ENCODE peak calls at places on chromosome 20, in eight cellular contexts. One of them, this sample, is unnamed.

GRCh38 chr20:11394145-11394833 is 523.4 kb upstream of the BTBD3 start:
- DNase-seq in RWPE1: no peak
- DNase-seq in CD8-positive, alpha-beta memory T cell: no peak
- DNase-seq in stimulated activated CD8-positive, alpha-beta memory T cell treated with anti-CD3 and anti-CD28 coated beads, Interleukin-2, amount 100 ng/mL, for 1 hour: no peak
- DNase-seq in activated effector memory CD4-positive, alpha-beta T cell treated with anti-CD3 and anti-CD28 coated beads, Interleukin-2, amount 50 U/mL, for 16 hours: no peak
- DNase-seq in HS-27A: peak
- DNase-seq in caudate nucleus: no peak
- DNase-seq in activated CD4-positive, alpha-beta T cell treated with anti-CD3 and anti-CD28 coated beads, Interleukin-2, amount 50 U/mL, for 24 hours: no peak
- DNase-seq in this sample: peak

GRCh38 chr20:54197621-54198604 is 10.0 kb upstream of the PFDN4 start:
- DNase-seq in activated CD4-positive, alpha-beta T cell treated with anti-CD3 and anti-CD28 coated beads, Interleukin-2, amount 50 U/mL, for 24 hours: no peak
- DNase-seq in activated effector memory CD4-positive, alpha-beta T cell treated with anti-CD3 and anti-CD28 coated beads, Interleukin-2, amount 50 U/mL, for 16 hours: no peak
- DNase-seq in caudate nucleus: no peak
- DNase-seq in RWPE1: peak
- DNase-seq in stimulated activated CD8-positive, alpha-beta memory T cell treated with anti-CD3 and anti-CD28 coated beads, Interleukin-2, amount 100 ng/mL, for 1 hour: no peak
- DNase-seq in CD8-positive, alpha-beta memory T cell: no peak
- DNase-seq in HS-27A: no peak
- DNase-seq in this sample: peak

GRCh38 chr20:51767018-51767866 is 948 bp downstream of the ATP9A start:
- DNase-seq in CD8-positive, alpha-beta memory T cell: peak
- DNase-seq in activated CD4-positive, alpha-beta T cell treated with anti-CD3 and anti-CD28 coated beads, Interleukin-2, amount 50 U/mL, for 24 hours: no peak
- DNase-seq in HS-27A: no peak
- DNase-seq in RWPE1: peak
- DNase-seq in activated effector memory CD4-positive, alpha-beta T cell treated with anti-CD3 and anti-CD28 coated beads, Interleukin-2, amount 50 U/mL, for 16 hours: peak
- DNase-seq in stimulated activated CD8-positive, alpha-beta memory T cell treated with anti-CD3 and anti-CD28 coated beads, Interleukin-2, amount 100 ng/mL, for 1 hour: peak
- DNase-seq in caudate nucleus: peak
- DNase-seq in this sample: peak

GRCh38 chr20:58245931-58246330 is 17.5 kb upstream of the ANKRD60 start:
- DNase-seq in caudate nucleus: no peak
- DNase-seq in HS-27A: no peak
- DNase-seq in activated effector memory CD4-positive, alpha-beta T cell treated with anti-CD3 and anti-CD28 coated beads, Interleukin-2, amount 50 U/mL, for 16 hours: no peak
- DNase-seq in CD8-positive, alpha-beta memory T cell: no peak
- DNase-seq in activated CD4-positive, alpha-beta T cell treated with anti-CD3 and anti-CD28 coated beads, Interleukin-2, amount 50 U/mL, for 24 hours: no peak
- DNase-seq in RWPE1: no peak
- DNase-seq in stimulated activated CD8-positive, alpha-beta memory T cell treated with anti-CD3 and anti-CD28 coated beads, Interleukin-2, amount 100 ng/mL, for 1 hour: no peak
- DNase-seq in this sample: no peak

GRCh38 chr20:19718880-19719279 is 39.2 kb upstream of the RIN2 start:
- DNase-seq in stimulated activated CD8-positive, alpha-beta memory T cell treated with anti-CD3 and anti-CD28 coated beads, Interleukin-2, amount 100 ng/mL, for 1 hour: no peak
- DNase-seq in CD8-positive, alpha-beta memory T cell: no peak
- DNase-seq in activated CD4-positive, alpha-beta T cell treated with anti-CD3 and anti-CD28 coated beads, Interleukin-2, amount 50 U/mL, for 24 hours: no peak
- DNase-seq in HS-27A: no peak
- DNase-seq in RWPE1: no peak
- DNase-seq in caudate nucleus: no peak
- DNase-seq in activated effector memory CD4-positive, alpha-beta T cell treated with anti-CD3 and anti-CD28 coated beads, Interleukin-2, amount 50 U/mL, for 16 hours: no peak
- DNase-seq in this sample: no peak

GRCh38 chr20:8148501-8148900 is 16.4 kb downstream of the PLCB1 start:
- DNase-seq in CD8-positive, alpha-beta memory T cell: no peak
- DNase-seq in RWPE1: no peak
- DNase-seq in stimulated activated CD8-positive, alpha-beta memory T cell treated with anti-CD3 and anti-CD28 coated beads, Interleukin-2, amount 100 ng/mL, for 1 hour: no peak
- DNase-seq in activated effector memory CD4-positive, alpha-beta T cell treated with anti-CD3 and anti-CD28 coated beads, Interleukin-2, amount 50 U/mL, for 16 hours: no peak
- DNase-seq in HS-27A: no peak
- DNase-seq in caudate nucleus: no peak
- DNase-seq in activated CD4-positive, alpha-beta T cell treated with anti-CD3 and anti-CD28 coated beads, Interleukin-2, amount 50 U/mL, for 24 hours: no peak
- DNase-seq in this sample: no peak

GRCh38 chr20:38050691-38051090 is 17.1 kb downstream of the RPRD1B start:
- DNase-seq in RWPE1: no peak
- DNase-seq in CD8-positive, alpha-beta memory T cell: no peak
- DNase-seq in HS-27A: no peak
- DNase-seq in caudate nucleus: no peak
- DNase-seq in activated effector memory CD4-positive, alpha-beta T cell treated with anti-CD3 and anti-CD28 coated beads, Interleukin-2, amount 50 U/mL, for 16 hours: no peak
- DNase-seq in stimulated activated CD8-positive, alpha-beta memory T cell treated with anti-CD3 and anti-CD28 coated beads, Interleukin-2, amount 100 ng/mL, for 1 hour: no peak
- DNase-seq in activated CD4-positive, alpha-beta T cell treated with anti-CD3 and anti-CD28 coated beads, Interleukin-2, amount 50 U/mL, for 24 hours: no peak
- DNase-seq in this sample: no peak

GRCh38 chr20:44454301-44454963 is 21.2 kb upstream of the TTPAL start:
- DNase-seq in stimulated activated CD8-positive, alpha-beta memory T cell treated with anti-CD3 and anti-CD28 coated beads, Interleukin-2, amount 100 ng/mL, for 1 hour: no peak
- DNase-seq in HS-27A: no peak
- DNase-seq in CD8-positive, alpha-beta memory T cell: no peak
- DNase-seq in activated effector memory CD4-positive, alpha-beta T cell treated with anti-CD3 and anti-CD28 coated beads, Interleukin-2, amount 50 U/mL, for 16 hours: no peak
- DNase-seq in RWPE1: no peak
- DNase-seq in caudate nucleus: no peak
- DNase-seq in activated CD4-positive, alpha-beta T cell treated with anti-CD3 and anti-CD28 coated beads, Interleukin-2, amount 50 U/mL, for 24 hours: no peak
- DNase-seq in this sample: no peak

GRCh38 chr20:19943021-19943659 is 74.0 kb upstream of the NAA20 start:
- DNase-seq in CD8-positive, alpha-beta memory T cell: no peak
- DNase-seq in HS-27A: no peak
- DNase-seq in activated effector memory CD4-positive, alpha-beta T cell treated with anti-CD3 and anti-CD28 coated beads, Interleukin-2, amount 50 U/mL, for 16 hours: no peak
- DNase-seq in RWPE1: no peak
- DNase-seq in activated CD4-positive, alpha-beta T cell treated with anti-CD3 and anti-CD28 coated beads, Interleukin-2, amount 50 U/mL, for 24 hours: no peak
- DNase-seq in caudate nucleus: peak
- DNase-seq in stimulated activated CD8-positive, alpha-beta memory T cell treated with anti-CD3 and anti-CD28 coated beads, Interleukin-2, amount 100 ng/mL, for 1 hour: no peak
- DNase-seq in this sample: no peak

GRCh38 chr20:9081423-9081966 is 12.6 kb downstream of the PLCB4 start:
- DNase-seq in RWPE1: no peak
- DNase-seq in stimulated activated CD8-positive, alpha-beta memory T cell treated with anti-CD3 and anti-CD28 coated beads, Interleukin-2, amount 100 ng/mL, for 1 hour: no peak
- DNase-seq in caudate nucleus: no peak
- DNase-seq in activated effector memory CD4-positive, alpha-beta T cell treated with anti-CD3 and anti-CD28 coated beads, Interleukin-2, amount 50 U/mL, for 16 hours: no peak
- DNase-seq in HS-27A: no peak
- DNase-seq in activated CD4-positive, alpha-beta T cell treated with anti-CD3 and anti-CD28 coated beads, Interleukin-2, amount 50 U/mL, for 24 hours: no peak
- DNase-seq in CD8-positive, alpha-beta memory T cell: no peak
- DNase-seq in this sample: no peak

GRCh38 chr20:32231847-32232246 is 24.2 kb downstream of the POFUT1 start:
- DNase-seq in activated CD4-positive, alpha-beta T cell treated with anti-CD3 and anti-CD28 coated beads, Interleukin-2, amount 50 U/mL, for 24 hours: peak
- DNase-seq in activated effector memory CD4-positive, alpha-beta T cell treated with anti-CD3 and anti-CD28 coated beads, Interleukin-2, amount 50 U/mL, for 16 hours: peak
- DNase-seq in stimulated activated CD8-positive, alpha-beta memory T cell treated with anti-CD3 and anti-CD28 coated beads, Interleukin-2, amount 100 ng/mL, for 1 hour: no peak
- DNase-seq in HS-27A: no peak
- DNase-seq in caudate nucleus: peak
- DNase-seq in CD8-positive, alpha-beta memory T cell: no peak
- DNase-seq in RWPE1: no peak
- DNase-seq in this sample: no peak

GRCh38 chr20:59725476-59726119 is 121.3 kb downstream of the PHACTR3 start:
- DNase-seq in activated CD4-positive, alpha-beta T cell treated with anti-CD3 and anti-CD28 coated beads, Interleukin-2, amount 50 U/mL, for 24 hours: no peak
- DNase-seq in CD8-positive, alpha-beta memory T cell: no peak
- DNase-seq in activated effector memory CD4-positive, alpha-beta T cell treated with anti-CD3 and anti-CD28 coated beads, Interleukin-2, amount 50 U/mL, for 16 hours: no peak
- DNase-seq in stimulated activated CD8-positive, alpha-beta memory T cell treated with anti-CD3 and anti-CD28 coated beads, Interleukin-2, amount 100 ng/mL, for 1 hour: no peak
- DNase-seq in RWPE1: no peak
- DNase-seq in HS-27A: no peak
- DNase-seq in caudate nucleus: no peak
- DNase-seq in this sample: no peak

GRCh38 chr20:51511861-51512619 is 30.5 kb downstream of the NFATC2 start:
- DNase-seq in HS-27A: no peak
- DNase-seq in activated CD4-positive, alpha-beta T cell treated with anti-CD3 and anti-CD28 coated beads, Interleukin-2, amount 50 U/mL, for 24 hours: no peak
- DNase-seq in activated effector memory CD4-positive, alpha-beta T cell treated with anti-CD3 and anti-CD28 coated beads, Interleukin-2, amount 50 U/mL, for 16 hours: peak
- DNase-seq in CD8-positive, alpha-beta memory T cell: no peak
- DNase-seq in RWPE1: no peak
- DNase-seq in caudate nucleus: no peak
- DNase-seq in stimulated activated CD8-positive, alpha-beta memory T cell treated with anti-CD3 and anti-CD28 coated beads, Interleukin-2, amount 100 ng/mL, for 1 hour: no peak
- DNase-seq in this sample: no peak